ENCODE peak calls at places on chromosomes 4 and X, in ten cellular contexts. One of them, this sample, is unnamed.

GRCh38 chr4:102543030-102543505 is 41.9 kb downstream of the NFKB1 start:
- DNase-seq in AG10803: no peak
- DNase-seq in iPS-NIHi11: no peak
- DNase-seq in omental fat pad: no peak
- DNase-seq in M059J: no peak
- DNase-seq in activated CD4-positive, alpha-beta T cell treated with anti-CD3 and anti-CD28 coated beads, Interleukin-2, amount 50 U/mL, for 24 hours: no peak
- DNase-seq in epithelial cell of esophagus: peak; percentile 82
- DNase-seq in CD4-positive, alpha-beta T cell: no peak
- DNase-seq in tibial artery: no peak
- DNase-seq in GM03348: no peak
- DNase-seq in this sample: no peak

GRCh38 chrX:71514367-71515038 is 18.4 kb upstream of the OGT start:
- DNase-seq in GM03348: peak; percentile 13
- DNase-seq in iPS-NIHi11: no peak
- DNase-seq in tibial artery: no peak
- DNase-seq in AG10803: no peak
- DNase-seq in activated CD4-positive, alpha-beta T cell treated with anti-CD3 and anti-CD28 coated beads, Interleukin-2, amount 50 U/mL, for 24 hours: no peak
- DNase-seq in epithelial cell of esophagus: no peak
- DNase-seq in CD4-positive, alpha-beta T cell: peak; percentile 6
- DNase-seq in omental fat pad: no peak
- DNase-seq in M059J: no peak
- DNase-seq in this sample: no peak

GRCh38 chrX:7139202-7140081 is 8.1 kb upstream of the STS start:
- DNase-seq in AG10803: peak; percentile 87
- DNase-seq in activated CD4-positive, alpha-beta T cell treated with anti-CD3 and anti-CD28 coated beads, Interleukin-2, amount 50 U/mL, for 24 hours: no peak
- DNase-seq in CD4-positive, alpha-beta T cell: no peak
- DNase-seq in epithelial cell of esophagus: peak; percentile 41
- DNase-seq in GM03348: peak; percentile 29
- DNase-seq in M059J: peak; percentile 61
- DNase-seq in tibial artery: no peak
- DNase-seq in omental fat pad: no peak
- DNase-seq in iPS-NIHi11: no peak
- DNase-seq in this sample: peak; percentile 77

GRCh38 chr4:105709081-105709450 is 482 bp downstream of the GSTCD start:
- DNase-seq in M059J: peak; percentile 30
- DNase-seq in AG10803: no peak
- DNase-seq in activated CD4-positive, alpha-beta T cell treated with anti-CD3 and anti-CD28 coated beads, Interleukin-2, amount 50 U/mL, for 24 hours: no peak
- DNase-seq in tibial artery: no peak
- DNase-seq in CD4-positive, alpha-beta T cell: no peak
- DNase-seq in iPS-NIHi11: no peak
- DNase-seq in omental fat pad: no peak
- DNase-seq in epithelial cell of esophagus: peak; percentile 45
- DNase-seq in GM03348: peak; percentile 16
- DNase-seq in this sample: peak; percentile 11

GRCh38 chr4:139625487-139625886 is 40.1 kb upstream of the MGST2 start:
- DNase-seq in CD4-positive, alpha-beta T cell: no peak
- DNase-seq in AG10803: no peak
- DNase-seq in epithelial cell of esophagus: no peak
- DNase-seq in M059J: no peak
- DNase-seq in omental fat pad: no peak
- DNase-seq in iPS-NIHi11: no peak
- DNase-seq in activated CD4-positive, alpha-beta T cell treated with anti-CD3 and anti-CD28 coated beads, Interleukin-2, amount 50 U/mL, for 24 hours: no peak
- DNase-seq in tibial artery: no peak
- DNase-seq in GM03348: no peak
- DNase-seq in this sample: no peak

GRCh38 chr4:149933883-149934282 is 118.2 kb upstream of the IQCM start:
- DNase-seq in activated CD4-positive, alpha-beta T cell treated with anti-CD3 and anti-CD28 coated beads, Interleukin-2, amount 50 U/mL, for 24 hours: no peak
- DNase-seq in CD4-positive, alpha-beta T cell: no peak
- DNase-seq in GM03348: peak; percentile 67
- DNase-seq in AG10803: peak; percentile 77
- DNase-seq in M059J: peak; percentile 2
- DNase-seq in epithelial cell of esophagus: no peak
- DNase-seq in omental fat pad: no peak
- DNase-seq in iPS-NIHi11: no peak
- DNase-seq in tibial artery: no peak
- DNase-seq in this sample: peak; percentile 44

GRCh38 chrX:16239211-16239610 is 71.9 kb downstream of the MAGEB17 start:
- DNase-seq in omental fat pad: no peak
- DNase-seq in tibial artery: no peak
- DNase-seq in GM03348: peak; percentile 40
- DNase-seq in AG10803: peak; percentile 75
- DNase-seq in M059J: peak; percentile 93
- DNase-seq in epithelial cell of esophagus: peak; percentile 88
- DNase-seq in CD4-positive, alpha-beta T cell: no peak
- DNase-seq in iPS-NIHi11: no peak
- DNase-seq in activated CD4-positive, alpha-beta T cell treated with anti-CD3 and anti-CD28 coated beads, Interleukin-2, amount 50 U/mL, for 24 hours: no peak
- DNase-seq in this sample: peak; percentile 94

GRCh38 chr4:94961420-94961819 is 203.7 kb downstream of the BMPR1B start:
- DNase-seq in M059J: no peak
- DNase-seq in iPS-NIHi11: no peak
- DNase-seq in omental fat pad: no peak
- DNase-seq in GM03348: peak; percentile 8
- DNase-seq in epithelial cell of esophagus: peak; percentile 16
- DNase-seq in CD4-positive, alpha-beta T cell: no peak
- DNase-seq in tibial artery: no peak
- DNase-seq in activated CD4-positive, alpha-beta T cell treated with anti-CD3 and anti-CD28 coated beads, Interleukin-2, amount 50 U/mL, for 24 hours: no peak
- DNase-seq in AG10803: peak; percentile 11
- DNase-seq in this sample: no peak

GRCh38 chr4:101981756-101982155 is 191.2 kb downstream of the BANK1 start:
- DNase-seq in M059J: no peak
- DNase-seq in activated CD4-positive, alpha-beta T cell treated with anti-CD3 and anti-CD28 coated beads, Interleukin-2, amount 50 U/mL, for 24 hours: no peak
- DNase-seq in tibial artery: no peak
- DNase-seq in AG10803: no peak
- DNase-seq in CD4-positive, alpha-beta T cell: no peak
- DNase-seq in GM03348: no peak
- DNase-seq in iPS-NIHi11: peak; percentile 19
- DNase-seq in omental fat pad: no peak
- DNase-seq in epithelial cell of esophagus: peak; percentile 93
- DNase-seq in this sample: peak; percentile 36

This sample was measured in astrocyte.